ENCODE peak calls at places on chromosomes 5 and 9, in eight cellular contexts. S is tibial nerve, A is spleen, M is uterus, N is HCT116, V is A549, D is esophagus squamous epithelium, C is lower leg skin. X is an unnamed sample.

GRCh38 chr9:137336735-137337134 is 34.7 kb upstream of the NRARP start:
- DNase-seq in N (no peak), V (no peak), A (no peak), D (no peak), M (no peak), S (no peak), C (no peak), X (no peak)

GRCh38 chr5:142327111-142327842 is 2.5 kb upstream of the SPRY4 start:
- DNase-seq in N (no peak), V (no peak), M (no peak), D (no peak), S (no peak), A (no peak), C (peak), X (no peak)

GRCh38 chr5:88438006-88438405 is 169.4 kb upstream of the TMEM161B start:
- DNase-seq in D (no peak), N (peak), S (no peak), V (peak), A (no peak), C (no peak), M (no peak), X (no peak)

GRCh38 chr9:85534340-85534739 is 207.4 kb downstream of the AGTPBP1 start:
- DNase-seq in D (no peak), S (no peak), N (no peak), C (no peak), M (no peak), A (peak), V (no peak), X (no peak)

GRCh38 chr5:74641778-74642542 is 1.4 kb upstream of the ENC1 start:
- DNase-seq in C (no peak), M (peak), D (no peak), A (peak), N (peak), V (no peak), S (no peak), X (peak)

GRCh38 chr5:167332291-167332690 is 959.2 kb upstream of the WWC1 start:
- DNase-seq in V (no peak), M (no peak), S (no peak), C (no peak), N (no peak), A (no peak), D (no peak), X (no peak)

GRCh38 chr5:107010060-107010459 is 660.7 kb downstream of the EFNA5 start:
- DNase-seq in C (no peak), V (no peak), A (no peak), D (no peak), M (no peak), S (no peak), N (no peak), X (no peak)

GRCh38 chr5:9502435-9502834 is 43.4 kb downstream of the SEMA5A start:
- DNase-seq in C (peak), M (no peak), V (no peak), D (no peak), S (no peak), A (no peak), N (no peak), X (no peak)

GRCh38 chr9:119365291-119366027 is 3.8 kb downstream of the BRINP1 start:
- DNase-seq in S (no peak), V (peak), A (no peak), D (no peak), C (no peak), N (no peak), M (no peak), X (peak)

GRCh38 chr5:169344629-169345028 is 43.7 kb upstream of the SLIT3 start:
- DNase-seq in V (no peak), S (no peak), C (peak), M (peak), A (no peak), N (no peak), D (no peak), X (no peak)

GRCh38 chr9:36276840-36277239 is 18.6 kb upstream of the GNE start:
- DNase-seq in M (no peak), A (no peak), V (peak), S (no peak), C (no peak), N (no peak), D (no peak), X (no peak)

GRCh38 chr9:105444130-105444529 is 3.7 kb upstream of the FSD1L start:
- DNase-seq in M (no peak), V (no peak), C (no peak), A (no peak), S (no peak), D (no peak), N (no peak), X (no peak)

GRCh38 chr9:96150324-96151023 is 151.5 kb downstream of the HSD17B3 start:
- DNase-seq in V (no peak), C (peak), S (no peak), A (no peak), N (no peak), M (no peak), D (no peak), X (no peak)

GRCh38 chr9:119322137-119322695 is 47.0 kb downstream of the BRINP1 start:
- DNase-seq in N (no peak), S (no peak), V (no peak), M (peak), C (no peak), D (no peak), A (no peak), X (peak)

GRCh38 chr9:136880651-136881050 is 5.7 kb upstream of the TRAF2 start:
- DNase-seq in N (no peak), S (no peak), V (no peak), M (no peak), D (no peak), A (peak), C (no peak), X (no peak)

GRCh38 chr5:108727639-108728565 is 19.8 kb upstream of the FER start:
- DNase-seq in V (peak), N (peak), A (peak), M (peak), C (peak), S (peak), D (peak), X (peak)

GRCh38 chr9:93815677-93816076 is 139.5 kb downstream of the BARX1 start:
- DNase-seq in A (no peak), M (no peak), S (no peak), N (no peak), C (peak), V (no peak), D (no peak), X (no peak)

GRCh38 chr5:72241346-72242003 is 78.6 kb downstream of the MRPS27 start:
- DNase-seq in A (no peak), M (no peak), C (no peak), N (no peak), S (no peak), V (no peak), D (no peak), X (peak)

GRCh38 chr9:114372971-114373591 is 14.7 kb downstream of the AKNA start:
- DNase-seq in D (peak), N (no peak), S (no peak), C (peak), M (no peak), A (peak), V (no peak), X (peak)

GRCh38 chr5:72476265-72476664 is 30.9 kb downstream of the ZNF366 start:
- DNase-seq in N (no peak), S (no peak), A (no peak), M (no peak), C (no peak), V (no peak), D (no peak), X (no peak)

GRCh38 chr5:135135530-135136201 is 101.6 kb upstream of the PITX1 start:
- DNase-seq in A (no peak), S (peak), N (peak), D (no peak), C (peak), M (no peak), V (no peak), X (no peak)

GRCh38 chr5:763397-763796 is 21.1 kb downstream of the ZDHHC11B start:
- DNase-seq in D (no peak), V (no peak), M (no peak), C (peak), A (peak), N (no peak), S (no peak), X (no peak)

GRCh38 chr5:163789870-163790269 is 284.5 kb downstream of the MAT2B start:
- DNase-seq in S (no peak), A (no peak), M (no peak), N (no peak), V (no peak), C (no peak), D (no peak), X (no peak)

GRCh38 chr9:38213591-38213990 is 144.6 kb upstream of the SHB start:
- DNase-seq in V (no peak), M (no peak), D (no peak), A (no peak), S (no peak), C (no peak), N (no peak), X (no peak)

DNA sequence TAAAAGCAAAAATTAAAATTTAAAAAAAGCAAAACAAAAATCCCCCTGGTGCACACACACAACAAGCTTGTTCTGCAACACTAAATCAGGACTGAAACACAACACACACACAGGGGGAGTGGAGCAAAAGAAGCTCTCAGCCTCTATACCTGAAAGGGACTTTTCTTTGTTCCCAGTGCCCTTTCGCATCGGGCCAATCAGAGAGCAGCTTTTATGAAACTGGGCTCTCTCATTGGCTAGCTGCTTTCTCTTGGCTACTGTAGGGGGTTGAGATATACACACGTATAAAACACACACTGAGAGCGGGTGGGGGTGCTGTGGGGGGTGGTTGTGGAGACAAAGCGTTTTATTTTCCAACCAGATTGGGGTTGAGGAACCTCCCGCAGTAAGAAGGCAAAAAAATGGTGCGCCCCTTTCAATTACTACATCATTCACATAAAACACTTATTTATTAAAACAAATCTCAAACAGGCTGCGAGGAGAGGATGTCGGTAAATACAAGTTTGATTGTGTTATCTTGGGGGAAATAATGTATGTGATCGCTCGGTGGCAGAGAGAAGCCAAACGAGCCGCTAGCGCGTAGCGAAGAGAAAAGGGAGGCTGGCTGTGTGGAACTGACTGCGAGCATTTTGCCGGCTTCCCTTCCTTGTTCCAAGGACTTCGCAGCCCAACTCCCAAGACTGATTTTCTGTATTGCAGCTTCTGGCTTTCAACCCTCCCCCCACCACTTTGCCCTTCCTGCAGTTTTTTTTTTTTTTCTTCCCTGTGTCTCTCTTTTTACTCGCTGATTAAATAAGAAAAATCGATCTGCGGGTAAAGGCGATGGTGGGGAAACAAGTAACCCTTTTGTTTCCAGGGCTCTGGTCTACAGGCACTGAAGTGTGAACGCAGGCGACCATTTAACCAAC is 2.5 kb upstream of the ZNF608 start:
- DNase-seq in A (peak), S (peak), C (peak), V (peak), D (peak), N (peak), M (peak), X (peak)
- TF ChIP-seq POLR2A in A (peak), S (peak), C (no peak), V (no peak), D (no peak), N (peak), M (peak), X (no peak)

GRCh38 chr5:52356311-52356918 is 431.3 kb upstream of the ITGA1 start:
- DNase-seq in M (no peak), D (no peak), N (no peak), A (no peak), S (no peak), C (no peak), V (no peak), X (no peak)
- TF ChIP-seq CTCF in M (peak), D (peak), N (peak), A (no peak), S (no peak), C (no peak), V (peak), X (no peak)

GRCh38 chr5:91380491-91381133 is 2.5 kb downstream of the ARRDC3 start:
- DNase-seq in V (peak), A (peak), C (peak), N (peak), M (peak), D (peak), S (peak), X (peak)
- TF ChIP-seq POLR2A in V (no peak), A (no peak), C (no peak), N (no peak), M (peak), D (peak), S (peak), X (peak)

GRCh38 chr5:136769900-136770684 is 404.7 kb upstream of the TRPC7 start:
- DNase-seq in D (no peak), N (peak), V (peak), M (peak), C (peak), A (no peak), S (peak), X (peak)
- TF ChIP-seq CTCF in D (peak), N (peak), V (peak), M (peak), C (no peak), A (peak), S (peak), X (peak)

DNA sequence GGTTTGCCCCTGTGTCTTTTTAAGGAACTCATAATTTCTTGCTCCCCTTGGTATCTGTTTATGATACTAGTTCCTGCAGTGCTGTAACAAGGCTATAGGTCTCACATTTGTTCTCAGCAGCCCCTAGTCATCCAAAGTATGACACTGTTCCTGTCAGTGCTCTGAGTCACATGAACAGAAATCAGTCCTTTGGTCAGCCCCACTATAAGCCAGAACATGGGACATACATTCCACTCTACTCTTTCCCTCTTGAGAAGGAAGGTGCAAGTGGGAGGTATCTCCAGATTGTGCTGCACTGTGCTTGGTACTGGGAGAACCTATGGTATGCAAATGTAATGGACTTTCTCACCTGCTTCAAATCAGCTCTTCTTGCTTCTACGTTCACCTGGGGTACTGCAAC is 87.0 kb downstream of the IARS1 start:
- DNase-seq in M (no peak), D (no peak), S (no peak), N (no peak), V (no peak), C (no peak), A (no peak), X (no peak)
- TF ChIP-seq POLR2A in M (no peak), D (no peak), S (no peak), N (no peak), V (no peak), C (no peak), A (no peak), X (no peak)

GRCh38 chr5:140690376-140690932 is 716 bp downstream of the HARS1 start:
- DNase-seq in N (peak), V (no peak), C (no peak), A (no peak), D (no peak), M (no peak), S (no peak), X (no peak)

GRCh38 chr5:140696891-140697492 is 3.3 kb upstream of the ZMAT2 start:
- DNase-seq in V (no peak), D (no peak), A (no peak), M (no peak), C (no peak), N (no peak), S (no peak), X (no peak)

GRCh38 chr5:140694276-140694675 is 3.0 kb downstream of the HARS2 start:
- DNase-seq in N (no peak), A (no peak), C (no peak), D (no peak), M (no peak), S (no peak), V (no peak), X (no peak)

GRCh38 chr5:140690941-140691924 is at the start of the genes HARS1 and HARS2:
- DNase-seq in M (peak), D (peak), V (peak), N (peak), C (peak), S (peak), A (peak), X (peak)
- TF ChIP-seq CTCF in M (no peak), D (no peak), V (no peak), N (no peak), C (no peak), S (peak), A (no peak), X (no peak)

GRCh38 chr9:128821584-128822406 is 3.5 kb downstream of the ENDOG start:
- DNase-seq in C (no peak), M (no peak), S (no peak), N (no peak), D (no peak), V (no peak), A (no peak), X (no peak)
- TF ChIP-seq POLR2A in C (no peak), M (no peak), S (no peak), N (no peak), D (no peak), V (no peak), A (no peak), X (no peak)

GRCh38 chr9:127419306-127419705 is 4.9 kb upstream of the ZNF79 start:
- DNase-seq in C (no peak), N (no peak), M (no peak), D (no peak), A (no peak), V (no peak), S (no peak), X (no peak)

GRCh38 chr9:127417130-127418036 is 6.8 kb upstream of the ZNF79 start:
- DNase-seq in C (no peak), V (no peak), M (no peak), N (no peak), A (no peak), D (no peak), S (no peak), X (no peak)

GRCh38 chr9:127415158-127415557 is 9.0 kb upstream of the ZNF79 start:
- DNase-seq in M (no peak), N (no peak), A (no peak), S (no peak), V (no peak), C (no peak), D (no peak), X (no peak)

GRCh38 chr9:127415657-127416056 is 8.5 kb upstream of the ZNF79 start:
- DNase-seq in D (no peak), M (no peak), S (no peak), N (no peak), V (no peak), A (no peak), C (no peak), X (no peak)

GRCh38 chr9:127418037-127418471 is 6.1 kb upstream of the ZNF79 start:
- DNase-seq in N (peak), M (no peak), D (no peak), A (no peak), V (peak), S (no peak), C (no peak), X (peak)
- TF ChIP-seq CTCF in N (peak), M (no peak), D (peak), A (no peak), V (peak), S (no peak), C (no peak), X (no peak)

GRCh38 chr5:57442080-57442839 is 40.4 kb downstream of the ACTBL2 start:
- DNase-seq in M (no peak), S (no peak), V (no peak), C (no peak), N (no peak), A (no peak), D (no peak), X (no peak)
- TF ChIP-seq POLR2A in M (no peak), S (no peak), V (no peak), C (no peak), N (no peak), A (no peak), D (no peak), X (no peak)

GRCh38 chr5:153866176-153866575 is 172.5 kb downstream of the FAM114A2 start:
- DNase-seq in D (no peak), M (no peak), S (no peak), V (no peak), A (no peak), N (no peak), C (no peak), X (no peak)

GRCh38 chr5:153860482-153860881 is 178.2 kb downstream of the FAM114A2 start:
- DNase-seq in N (no peak), D (no peak), C (no peak), V (no peak), S (no peak), M (no peak), A (no peak), X (no peak)

GRCh38 chr5:153863941-153864340 is 174.8 kb downstream of the FAM114A2 start:
- DNase-seq in M (no peak), A (no peak), C (no peak), S (no peak), D (no peak), N (no peak), V (no peak), X (no peak)
- TF ChIP-seq CTCF in M (no peak), A (no peak), C (no peak), S (no peak), D (no peak), N (no peak), V (no peak), X (no peak)